ENCODE peak calls at places on chromosomes 5 and 9, in eight cellular contexts. One of them, this sample, is unnamed.

GRCh38 chr5:153584131-153584530 is 93.7 kb downstream of the GRIA1 start:
- DNase-seq in GF-D8: no peak
- DNase-seq in tibial artery: no peak
- DNase-seq in M059J: no peak
- DNase-seq in esophagus squamous epithelium: no peak
- DNase-seq in fibroblast of mammary gland: peak
- DNase-seq in amygdala: no peak
- DNase-seq in endodermal cell: no peak
- DNase-seq in this sample: no peak

GRCh38 chr9:88998911-88999310 is 7.6 kb downstream of the S1PR3 start:
- DNase-seq in GF-D8: no peak
- DNase-seq in tibial artery: peak
- DNase-seq in M059J: peak
- DNase-seq in esophagus squamous epithelium: no peak
- DNase-seq in fibroblast of mammary gland: peak
- DNase-seq in amygdala: no peak
- DNase-seq in endodermal cell: no peak
- DNase-seq in this sample: no peak

GRCh38 chr9:32551491-32552049 is 557 bp upstream of the SMIM27 start:
- DNase-seq in GF-D8: peak
- DNase-seq in tibial artery: no peak
- DNase-seq in M059J: no peak
- DNase-seq in esophagus squamous epithelium: no peak
- DNase-seq in fibroblast of mammary gland: peak
- DNase-seq in amygdala: peak
- DNase-seq in endodermal cell: no peak
- DNase-seq in this sample: peak

GRCh38 chr9:108374606-108375005 is 481.2 kb downstream of the ACTL7B start:
- DNase-seq in GF-D8: no peak
- DNase-seq in tibial artery: no peak
- DNase-seq in M059J: peak
- DNase-seq in esophagus squamous epithelium: no peak
- DNase-seq in fibroblast of mammary gland: no peak
- DNase-seq in amygdala: no peak
- DNase-seq in endodermal cell: no peak
- DNase-seq in this sample: no peak

GRCh38 chr5:107539726-107540330 is 130.9 kb downstream of the EFNA5 start:
- DNase-seq in GF-D8: no peak
- DNase-seq in tibial artery: no peak
- DNase-seq in M059J: no peak
- DNase-seq in esophagus squamous epithelium: no peak
- DNase-seq in fibroblast of mammary gland: no peak
- DNase-seq in amygdala: no peak
- DNase-seq in endodermal cell: no peak
- DNase-seq in this sample: no peak

GRCh38 chr9:72305102-72305546 is 59.9 kb downstream of the ZFAND5 start:
- DNase-seq in GF-D8: peak
- DNase-seq in tibial artery: peak
- DNase-seq in M059J: peak
- DNase-seq in esophagus squamous epithelium: peak
- DNase-seq in fibroblast of mammary gland: peak
- DNase-seq in amygdala: peak
- DNase-seq in endodermal cell: peak
- DNase-seq in this sample: peak

GRCh38 chr5:142845954-142846398 is 75.8 kb downstream of the ARHGAP26 start:
- DNase-seq in GF-D8: no peak
- DNase-seq in tibial artery: no peak
- DNase-seq in M059J: no peak
- DNase-seq in esophagus squamous epithelium: no peak
- DNase-seq in fibroblast of mammary gland: no peak
- DNase-seq in amygdala: no peak
- DNase-seq in endodermal cell: peak
- DNase-seq in this sample: no peak

GRCh38 chr5:133049726-133050048 is 2.1 kb upstream of the HSPA4 start:
- DNase-seq in GF-D8: no peak
- DNase-seq in tibial artery: no peak
- DNase-seq in M059J: peak
- DNase-seq in esophagus squamous epithelium: no peak
- DNase-seq in fibroblast of mammary gland: no peak
- DNase-seq in amygdala: no peak
- DNase-seq in endodermal cell: no peak
- DNase-seq in this sample: no peak

GRCh38 chr9:123609844-123610243 is 253.8 kb downstream of the CRB2 start:
- DNase-seq in GF-D8: no peak
- DNase-seq in tibial artery: no peak
- DNase-seq in M059J: no peak
- DNase-seq in esophagus squamous epithelium: no peak
- DNase-seq in fibroblast of mammary gland: peak
- DNase-seq in amygdala: peak
- DNase-seq in endodermal cell: no peak
- DNase-seq in this sample: no peak

GRCh38 chr9:134836406-134836970 is 44.1 kb upstream of the FCN2 start:
- DNase-seq in GF-D8: no peak
- DNase-seq in tibial artery: no peak
- DNase-seq in M059J: no peak
- DNase-seq in esophagus squamous epithelium: no peak
- DNase-seq in fibroblast of mammary gland: no peak
- DNase-seq in amygdala: no peak
- DNase-seq in endodermal cell: no peak
- DNase-seq in this sample: no peak

GRCh38 chr5:132053483-132053882 is 7.0 kb upstream of the IL3 start:
- DNase-seq in GF-D8: no peak
- DNase-seq in tibial artery: no peak
- DNase-seq in M059J: no peak
- DNase-seq in esophagus squamous epithelium: no peak
- DNase-seq in fibroblast of mammary gland: no peak
- DNase-seq in amygdala: no peak
- DNase-seq in endodermal cell: peak
- DNase-seq in this sample: no peak

GRCh38 chr9:86751207-86751606 is 196.1 kb downstream of the GAS1 start:
- DNase-seq in GF-D8: no peak
- DNase-seq in tibial artery: no peak
- DNase-seq in M059J: no peak
- DNase-seq in esophagus squamous epithelium: no peak
- DNase-seq in fibroblast of mammary gland: peak
- DNase-seq in amygdala: no peak
- DNase-seq in endodermal cell: no peak
- DNase-seq in this sample: peak

GRCh38 chr5:173458819-173459218 is 130.6 kb upstream of the STC2 start:
- DNase-seq in GF-D8: no peak
- DNase-seq in tibial artery: no peak
- DNase-seq in M059J: peak
- DNase-seq in esophagus squamous epithelium: no peak
- DNase-seq in fibroblast of mammary gland: peak
- DNase-seq in amygdala: no peak
- DNase-seq in endodermal cell: no peak
- DNase-seq in this sample: peak

GRCh38 chr5:137710086-137710485 is 25.8 kb downstream of the KLHL3 start:
- DNase-seq in GF-D8: no peak
- DNase-seq in tibial artery: no peak
- DNase-seq in M059J: no peak
- DNase-seq in esophagus squamous epithelium: no peak
- DNase-seq in fibroblast of mammary gland: peak
- DNase-seq in amygdala: no peak
- DNase-seq in endodermal cell: peak
- DNase-seq in this sample: peak

GRCh38 chr5:107486489-107486888 is 184.2 kb downstream of the EFNA5 start:
- DNase-seq in GF-D8: no peak
- DNase-seq in tibial artery: no peak
- DNase-seq in M059J: peak
- DNase-seq in esophagus squamous epithelium: no peak
- DNase-seq in fibroblast of mammary gland: peak
- DNase-seq in amygdala: no peak
- DNase-seq in endodermal cell: no peak
- DNase-seq in this sample: peak

GRCh38 chr5:38445374-38446028 is 110.9 kb downstream of the LIFR start:
- DNase-seq in GF-D8: no peak
- DNase-seq in tibial artery: peak
- DNase-seq in M059J: no peak
- DNase-seq in esophagus squamous epithelium: no peak
- DNase-seq in fibroblast of mammary gland: peak
- DNase-seq in amygdala: no peak
- DNase-seq in endodermal cell: peak
- DNase-seq in this sample: no peak

GRCh38 chr5:39517800-39518199 is 93.0 kb upstream of the DAB2 start:
- DNase-seq in GF-D8: no peak
- DNase-seq in tibial artery: no peak
- DNase-seq in M059J: peak
- DNase-seq in esophagus squamous epithelium: no peak
- DNase-seq in fibroblast of mammary gland: peak
- DNase-seq in amygdala: no peak
- DNase-seq in endodermal cell: no peak
- DNase-seq in this sample: peak

GRCh38 chr9:130470950-130471349 is 26.2 kb downstream of the ASS1 start:
- DNase-seq in GF-D8: no peak
- DNase-seq in tibial artery: no peak
- DNase-seq in M059J: no peak
- DNase-seq in esophagus squamous epithelium: no peak
- DNase-seq in fibroblast of mammary gland: no peak
- DNase-seq in amygdala: no peak
- DNase-seq in endodermal cell: no peak
- DNase-seq in this sample: no peak

GRCh38 chr5:96432245-96433065 is 593 bp downstream of the PCSK1 start:
- DNase-seq in GF-D8: no peak
- DNase-seq in tibial artery: peak
- DNase-seq in M059J: peak
- DNase-seq in esophagus squamous epithelium: no peak
- DNase-seq in fibroblast of mammary gland: peak
- DNase-seq in amygdala: no peak
- DNase-seq in endodermal cell: peak
- DNase-seq in this sample: no peak

GRCh38 chr5:177312649-177313181 is 1.0 kb upstream of the MXD3 start:
- DNase-seq in GF-D8: no peak
- DNase-seq in tibial artery: peak
- DNase-seq in M059J: peak
- DNase-seq in esophagus squamous epithelium: no peak
- DNase-seq in fibroblast of mammary gland: peak
- DNase-seq in amygdala: no peak
- DNase-seq in endodermal cell: peak
- DNase-seq in this sample: no peak

GRCh38 chr5:173327084-173327947 is 898 bp downstream of the STC2 start:
- DNase-seq in GF-D8: peak
- DNase-seq in tibial artery: no peak
- DNase-seq in M059J: peak
- DNase-seq in esophagus squamous epithelium: no peak
- DNase-seq in fibroblast of mammary gland: peak
- DNase-seq in amygdala: no peak
- DNase-seq in endodermal cell: peak
- DNase-seq in this sample: peak

GRCh38 chr9:92962846-92963245 is 15.5 kb downstream of the FGD3 start:
- DNase-seq in GF-D8: no peak
- DNase-seq in tibial artery: peak
- DNase-seq in M059J: no peak
- DNase-seq in esophagus squamous epithelium: no peak
- DNase-seq in fibroblast of mammary gland: no peak
- DNase-seq in amygdala: no peak
- DNase-seq in endodermal cell: peak
- DNase-seq in this sample: no peak

GRCh38 chr5:16431482-16431881 is 34.1 kb downstream of the ZNF622 start:
- DNase-seq in GF-D8: no peak
- DNase-seq in tibial artery: no peak
- DNase-seq in M059J: no peak
- DNase-seq in esophagus squamous epithelium: no peak
- DNase-seq in fibroblast of mammary gland: no peak
- DNase-seq in amygdala: no peak
- DNase-seq in endodermal cell: no peak
- DNase-seq in this sample: no peak

GRCh38 chr5:174610968-174611367 is 113.4 kb upstream of the MSX2 start:
- DNase-seq in GF-D8: no peak
- DNase-seq in tibial artery: peak
- DNase-seq in M059J: peak
- DNase-seq in esophagus squamous epithelium: no peak
- DNase-seq in fibroblast of mammary gland: peak
- DNase-seq in amygdala: no peak
- DNase-seq in endodermal cell: no peak
- DNase-seq in this sample: peak

GRCh38 chr5:159452480-159453167 is 122.3 kb upstream of the IL12B start:
- DNase-seq in GF-D8: no peak
- DNase-seq in tibial artery: no peak
- DNase-seq in M059J: no peak
- DNase-seq in esophagus squamous epithelium: no peak
- DNase-seq in fibroblast of mammary gland: no peak
- DNase-seq in amygdala: no peak
- DNase-seq in endodermal cell: peak
- DNase-seq in this sample: no peak

GRCh38 chr5:131589510-131590348 is 45.3 kb downstream of the RAPGEF6 start:
- DNase-seq in GF-D8: no peak
- DNase-seq in tibial artery: no peak
- DNase-seq in M059J: peak
- DNase-seq in esophagus squamous epithelium: no peak
- DNase-seq in fibroblast of mammary gland: peak
- DNase-seq in amygdala: peak
- DNase-seq in endodermal cell: peak
- DNase-seq in this sample: peak

GRCh38 chr9:31137151-31137849 is 1247.1 kb upstream of the ACO1 start:
- DNase-seq in GF-D8: no peak
- DNase-seq in tibial artery: no peak
- DNase-seq in M059J: peak
- DNase-seq in esophagus squamous epithelium: no peak
- DNase-seq in fibroblast of mammary gland: peak
- DNase-seq in amygdala: no peak
- DNase-seq in endodermal cell: no peak
- DNase-seq in this sample: peak

GRCh38 chr9:135888126-135888765 is 19.1 kb downstream of the CAMSAP1 start:
- DNase-seq in GF-D8: no peak
- DNase-seq in tibial artery: no peak
- DNase-seq in M059J: no peak
- DNase-seq in esophagus squamous epithelium: no peak
- DNase-seq in fibroblast of mammary gland: no peak
- DNase-seq in amygdala: no peak
- DNase-seq in endodermal cell: no peak
- DNase-seq in this sample: no peak

GRCh38 chr5:179284751-179285191 is 60.5 kb downstream of the ADAMTS2 start:
- DNase-seq in GF-D8: no peak
- DNase-seq in tibial artery: peak
- DNase-seq in M059J: no peak
- DNase-seq in esophagus squamous epithelium: no peak
- DNase-seq in fibroblast of mammary gland: peak
- DNase-seq in amygdala: peak
- DNase-seq in endodermal cell: no peak
- DNase-seq in this sample: peak

GRCh38 chr9:2050236-2050635 is 35.1 kb downstream of the SMARCA2 start:
- DNase-seq in GF-D8: no peak
- DNase-seq in tibial artery: no peak
- DNase-seq in M059J: peak
- DNase-seq in esophagus squamous epithelium: no peak
- DNase-seq in fibroblast of mammary gland: no peak
- DNase-seq in amygdala: no peak
- DNase-seq in endodermal cell: no peak
- DNase-seq in this sample: peak

GRCh38 chr9:2727966-2728613 is 10.8 kb downstream of the KCNV2 start:
- DNase-seq in GF-D8: peak
- DNase-seq in tibial artery: no peak
- DNase-seq in M059J: peak
- DNase-seq in esophagus squamous epithelium: no peak
- DNase-seq in fibroblast of mammary gland: peak
- DNase-seq in amygdala: peak
- DNase-seq in endodermal cell: peak
- DNase-seq in this sample: peak

GRCh38 chr5:91307023-91307422 is 76.1 kb downstream of the ARRDC3 start:
- DNase-seq in GF-D8: no peak
- DNase-seq in tibial artery: peak
- DNase-seq in M059J: no peak
- DNase-seq in esophagus squamous epithelium: no peak
- DNase-seq in fibroblast of mammary gland: peak
- DNase-seq in amygdala: no peak
- DNase-seq in endodermal cell: no peak
- DNase-seq in this sample: peak

GRCh38 chr5:150801117-150801927 is 22.8 kb downstream of the SMIM3 start:
- DNase-seq in GF-D8: peak
- DNase-seq in tibial artery: no peak
- DNase-seq in M059J: no peak
- DNase-seq in esophagus squamous epithelium: no peak
- DNase-seq in fibroblast of mammary gland: peak
- DNase-seq in amygdala: peak
- DNase-seq in endodermal cell: peak
- DNase-seq in this sample: peak

GRCh38 chr9:81191222-81191621 is 498.1 kb downstream of the TLE1 start:
- DNase-seq in GF-D8: no peak
- DNase-seq in tibial artery: no peak
- DNase-seq in M059J: peak
- DNase-seq in esophagus squamous epithelium: no peak
- DNase-seq in fibroblast of mammary gland: peak
- DNase-seq in amygdala: no peak
- DNase-seq in endodermal cell: no peak
- DNase-seq in this sample: peak

This sample was measured in IMR-90.